ENCODE peak calls at places on chromosomes 7 and 10, in five cellular contexts. N, G, Z, O and Q are unnamed samples.

GRCh38 chr7:111329367-111330234 is 232.7 kb downstream of the IMMP2L start:
- DNase-seq in N (peak), G (peak), Z (no peak), O (peak), Q (no peak)

GRCh38 chr10:44993922-44994751 is 6.6 kb upstream of the ZNF22 start:
- DNase-seq in N (peak), G (peak), Z (no peak), O (no peak), Q (no peak)

GRCh38 chr10:98528166-98528784 is 81.5 kb upstream of the HPS1 start:
- DNase-seq in N (peak), G (no peak), Z (no peak), O (peak), Q (peak)

GRCh38 chr10:31929260-31929985 is 792 bp upstream of the ARHGAP12 start:
- DNase-seq in N (peak), G (peak), Z (peak), O (no peak), Q (peak)

GRCh38 chr7:128869138-128869943 is 6.7 kb downstream of the ATP6V1F start:
- DNase-seq in N (peak), G (peak), Z (peak), O (no peak), Q (peak)

GRCh38 chr7:155874411-155874810 is 62.1 kb upstream of the SHH start:
- DNase-seq in N (no peak), G (no peak), Z (no peak), O (no peak), Q (no peak)

GRCh38 chr7:53800746-53801145 is 741.4 kb upstream of the VSTM2A start:
- DNase-seq in N (no peak), G (peak), Z (no peak), O (no peak), Q (no peak)

GRCh38 chr7:131895541-131896173 is 339.2 kb upstream of the PODXL start:
- DNase-seq in N (peak), G (peak), Z (no peak), O (peak), Q (no peak)

GRCh38 chr7:6556196-6556595 is 4.9 kb upstream of the GRID2IP start:
- DNase-seq in N (no peak), G (no peak), Z (no peak), O (no peak), Q (no peak)
- TF ChIP-seq CTCF in N (no peak), G (no peak), Z (peak), O (no peak), Q (peak)

GRCh38 chr10:114486938-114487814 is 82.9 kb upstream of the AFAP1L2 start:
- DNase-seq in N (peak), G (peak), Z (no peak), O (no peak), Q (no peak)
- TF ChIP-seq CTCF in N (no peak), G (no peak), Z (peak), O (no peak), Q (no peak)

GRCh38 chr10:109412353-109412752 is 511.0 kb downstream of the XPNPEP1 start:
- DNase-seq in N (no peak), G (no peak), Z (no peak), O (no peak), Q (no peak)

GRCh38 chr10:109417803-109418202 is 505.5 kb downstream of the XPNPEP1 start:
- DNase-seq in N (no peak), G (no peak), Z (no peak), O (no peak), Q (no peak)

GRCh38 chr10:109411897-109412296 is 511.4 kb downstream of the XPNPEP1 start:
- DNase-seq in N (no peak), G (peak), Z (no peak), O (no peak), Q (no peak)
- TF ChIP-seq CTCF in N (no peak), G (no peak), Z (no peak), O (no peak), Q (no peak)

DNA sequence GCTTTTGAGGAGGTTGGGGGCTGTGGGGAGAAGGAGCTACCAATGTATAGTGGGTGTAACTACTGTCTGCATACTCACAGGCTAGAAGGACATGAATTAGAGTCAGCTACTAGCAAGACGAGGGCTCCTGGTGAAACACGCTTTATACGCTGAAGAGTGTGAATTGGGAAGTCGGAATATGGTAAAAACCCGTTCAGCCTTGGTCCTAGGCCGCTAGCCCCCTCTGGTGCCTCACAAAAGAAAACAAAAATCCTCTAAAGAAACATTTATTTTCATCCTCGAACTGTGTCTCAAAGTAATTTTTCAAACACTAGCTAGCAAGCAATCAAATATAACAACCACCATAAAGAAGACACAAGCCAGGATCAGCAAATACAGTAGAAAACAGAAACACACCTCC is 338.1 kb upstream of the SEMA3C start:
- DNase-seq in N (peak), G (peak), Z (no peak), O (no peak), Q (no peak)
- TF ChIP-seq CTCF in N (peak), G (peak), Z (peak), O (peak), Q (no peak)

DNA sequence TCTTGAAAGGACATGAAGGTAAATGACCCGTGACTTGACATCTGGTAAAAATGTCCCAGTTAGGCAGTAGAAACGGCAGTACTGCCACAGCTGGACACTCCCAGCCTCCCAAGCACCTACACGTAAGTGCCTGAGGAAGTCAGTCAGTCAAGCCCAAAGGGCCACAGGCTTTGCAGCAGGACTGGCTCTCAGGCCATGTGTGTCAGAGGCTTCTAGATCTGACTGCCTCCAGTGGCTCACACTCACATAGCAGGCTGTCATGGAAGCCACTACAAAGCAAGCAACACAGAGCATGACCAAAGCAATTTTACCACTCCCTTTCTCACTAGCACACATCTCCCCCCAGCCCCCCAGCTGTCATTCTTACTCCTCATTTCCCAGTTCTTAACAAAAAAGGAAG is 17.8 kb upstream of the CCNJ start:
- DNase-seq in N (peak), G (peak), Z (no peak), O (no peak), Q (peak)
- TF ChIP-seq CTCF in N (no peak), G (peak), Z (peak), O (no peak), Q (no peak)